ENCODE peak calls at places on chromosomes 5 and 9, in eight cellular contexts. C, I, R, X, Z, M, K and V are unnamed samples.

GRCh38 chr9:101626295-101626694 is 31.5 kb upstream of the PPP3R2 start:
- DNase-seq in C (no peak), I (no peak), R (no peak), X (no peak), Z (no peak), M (no peak), K (no peak), V (no peak)

GRCh38 chr5:172325452-172325851 is 41.9 kb upstream of the UBTD2 start:
- DNase-seq in C (no peak), I (no peak), R (no peak), X (no peak), Z (no peak), M (no peak), K (no peak), V (no peak)

GRCh38 chr5:137669796-137670195 is 66.1 kb downstream of the KLHL3 start:
- DNase-seq in C (no peak), I (no peak), R (peak), X (no peak), Z (no peak), M (no peak), K (no peak), V (no peak)

GRCh38 chr5:104513194-104513602 is 950.6 kb upstream of the NUDT12 start:
- DNase-seq in C (no peak), I (no peak), R (peak), X (no peak), Z (no peak), M (no peak), K (no peak), V (peak)

GRCh38 chr5:66144799-66145390 is 795 bp downstream of the SREK1 start:
- DNase-seq in C (no peak), I (no peak), R (no peak), X (no peak), Z (no peak), M (no peak), K (no peak), V (no peak)

GRCh38 chr5:4879693-4880303 is 260.3 kb upstream of the ADAMTS16 start:
- DNase-seq in C (peak), I (peak), R (peak), X (peak), Z (peak), M (peak), K (peak), V (peak)

GRCh38 chr5:40052812-40053211 is 626.9 kb upstream of the PTGER4 start:
- DNase-seq in C (no peak), I (no peak), R (no peak), X (peak), Z (no peak), M (no peak), K (no peak), V (peak)

GRCh38 chr5:142958933-142959682 is 188.9 kb downstream of the ARHGAP26 start:
- DNase-seq in C (no peak), I (no peak), R (no peak), X (no peak), Z (no peak), M (peak), K (no peak), V (no peak)

GRCh38 chr9:102101723-102102122 is 363.3 kb upstream of the GRIN3A start:
- DNase-seq in C (no peak), I (no peak), R (peak), X (no peak), Z (no peak), M (no peak), K (no peak), V (peak)

GRCh38 chr5:122730037-122730436 is 44.8 kb upstream of the SNX2 start:
- DNase-seq in C (no peak), I (no peak), R (no peak), X (no peak), Z (no peak), M (no peak), K (no peak), V (no peak)

GRCh38 chr9:35349287-35349990 is 140.5 kb upstream of the RUSC2 start:
- DNase-seq in C (no peak), I (peak), R (no peak), X (no peak), Z (no peak), M (no peak), K (peak), V (no peak)

GRCh38 chr5:157464518-157465171 is 4.6 kb downstream of the NIPAL4 start:
- DNase-seq in C (peak), I (no peak), R (peak), X (peak), Z (peak), M (no peak), K (peak), V (peak)

GRCh38 chr9:127347831-127348699 is 48.9 kb upstream of the SLC2A8 start:
- DNase-seq in C (peak), I (no peak), R (peak), X (no peak), Z (no peak), M (peak), K (peak), V (peak)

GRCh38 chr5:16855475-16855874 is 80.6 kb downstream of the MYO10 start:
- DNase-seq in C (no peak), I (no peak), R (peak), X (no peak), Z (no peak), M (peak), K (peak), V (no peak)

GRCh38 chr9:97766092-97766491 is 69.0 kb upstream of the XPA start:
- DNase-seq in C (no peak), I (no peak), R (peak), X (no peak), Z (no peak), M (no peak), K (no peak), V (peak)

GRCh38 chr5:135135530-135136201 is 101.6 kb upstream of the PITX1 start:
- DNase-seq in C (no peak), I (no peak), R (peak), X (peak), Z (peak), M (no peak), K (peak), V (peak)

GRCh38 chr9:79976501-79977444 is 405.0 kb downstream of the TLE4 start:
- DNase-seq in C (no peak), I (no peak), R (peak), X (no peak), Z (no peak), M (no peak), K (no peak), V (no peak)

GRCh38 chr9:4228606-4229005 is 71.3 kb downstream of the GLIS3 start:
- DNase-seq in C (peak), I (no peak), R (peak), X (peak), Z (no peak), M (no peak), K (no peak), V (peak)

GRCh38 chr9:76403352-76403751 is 9.1 kb upstream of the RFK start:
- DNase-seq in C (peak), I (no peak), R (peak), X (no peak), Z (no peak), M (no peak), K (peak), V (peak)

GRCh38 chr5:109247943-109248342 is 161.8 kb downstream of the PJA2 start:
- DNase-seq in C (peak), I (no peak), R (no peak), X (no peak), Z (no peak), M (no peak), K (no peak), V (no peak)

GRCh38 chr5:76813982-76814562 is 4.8 kb upstream of the F2RL1 start:
- DNase-seq in C (no peak), I (no peak), R (peak), X (no peak), Z (no peak), M (no peak), K (no peak), V (peak)

GRCh38 chr5:92544567-92544966 is 1036.5 kb downstream of the NR2F1-AS1 start:
- DNase-seq in C (no peak), I (no peak), R (peak), X (no peak), Z (no peak), M (no peak), K (no peak), V (no peak)

GRCh38 chr5:55222061-55222818 is 4.9 kb downstream of the MCIDAS start:
- DNase-seq in C (no peak), I (no peak), R (no peak), X (no peak), Z (no peak), M (no peak), K (no peak), V (no peak)

GRCh38 chr5:134252671-134253070 is 26.8 kb upstream of the PPP2CA start:
- DNase-seq in C (no peak), I (no peak), R (peak), X (no peak), Z (no peak), M (no peak), K (peak), V (peak)

GRCh38 chr9:89774971-89775370 is 170.2 kb downstream of the GADD45G start:
- DNase-seq in C (no peak), I (no peak), R (no peak), X (no peak), Z (no peak), M (no peak), K (no peak), V (no peak)

GRCh38 chr5:89996892-89997291 is 412.7 kb downstream of the CETN3 start:
- DNase-seq in C (no peak), I (no peak), R (no peak), X (peak), Z (no peak), M (no peak), K (no peak), V (no peak)

GRCh38 chr5:122704247-122705036 is 70.4 kb upstream of the SNX2 start:
- DNase-seq in C (peak), I (no peak), R (peak), X (no peak), Z (no peak), M (no peak), K (no peak), V (peak)

GRCh38 chr9:109166771-109167601 is at the start of gene FRRS1L:
- DNase-seq in C (no peak), I (no peak), R (no peak), X (no peak), Z (no peak), M (no peak), K (no peak), V (no peak)

GRCh38 chr9:122418016-122418415 is 47.2 kb downstream of the PTGS1 start:
- DNase-seq in C (no peak), I (no peak), R (no peak), X (no peak), Z (no peak), M (no peak), K (no peak), V (peak)

GRCh38 chr9:127458921-127459320 is 7.6 kb downstream of the LRSAM1 start:
- DNase-seq in C (no peak), I (no peak), R (no peak), X (no peak), Z (no peak), M (no peak), K (no peak), V (no peak)

GRCh38 chr5:151027961-151028479 is 7.6 kb downstream of the GPX3 start:
- DNase-seq in C (no peak), I (no peak), R (no peak), X (no peak), Z (no peak), M (no peak), K (no peak), V (no peak)

GRCh38 chr5:137478043-137478442 is 21.1 kb downstream of the SPOCK1 start:
- DNase-seq in C (no peak), I (no peak), R (no peak), X (no peak), Z (no peak), M (no peak), K (no peak), V (no peak)

GRCh38 chr9:121842612-121842978 is 191.2 kb downstream of the DAB2IP start:
- DNase-seq in C (no peak), I (no peak), R (peak), X (no peak), Z (no peak), M (no peak), K (no peak), V (peak)

GRCh38 chr9:81827616-81828296 is 100.5 kb upstream of the SPATA31D4 start:
- DNase-seq in C (peak), I (no peak), R (no peak), X (no peak), Z (no peak), M (no peak), K (no peak), V (no peak)

GRCh38 chr5:172624996-172625939 is 15.8 kb upstream of the NEURL1B start:
- DNase-seq in C (no peak), I (peak), R (no peak), X (no peak), Z (peak), M (no peak), K (no peak), V (no peak)

GRCh38 chr5:81517462-81517861 is 123.5 kb upstream of the ACOT12 start:
- DNase-seq in C (no peak), I (no peak), R (peak), X (no peak), Z (no peak), M (no peak), K (no peak), V (peak)

GRCh38 chr5:180154821-180155220 is 54.2 kb downstream of the RASGEF1C start:
- DNase-seq in C (no peak), I (no peak), R (no peak), X (peak), Z (no peak), M (no peak), K (no peak), V (no peak)
- H3K4me3 ChIP-seq in C (no peak), I (no peak), R (no peak), X (no peak), Z (no peak), M (no peak), K (no peak), V (no peak)

GRCh38 chr9:130299785-130300615 is 34.4 kb downstream of the HMCN2 start:
- DNase-seq in C (no peak), I (no peak), R (peak), X (no peak), Z (no peak), M (no peak), K (no peak), V (no peak)
- TF ChIP-seq CTCF in C (no peak), I (no peak), R (no peak), X (no peak), Z (no peak), M (no peak), K (no peak), V (no peak)

GRCh38 chr5:96808868-96809558 is 1.3 kb upstream of the ERAP1 start:
- DNase-seq in C (no peak), I (no peak), R (no peak), X (no peak), Z (no peak), M (no peak), K (no peak), V (no peak)
- H3K4me3 ChIP-seq in C (peak), I (peak), R (no peak), X (no peak), Z (peak), M (no peak), K (no peak), V (no peak)

GRCh38 chr5:78568212-78568611 is 80.4 kb downstream of the LHFPL2 start:
- DNase-seq in C (no peak), I (no peak), R (no peak), X (no peak), Z (no peak), M (no peak), K (no peak), V (no peak)

GRCh38 chr5:78573318-78573717 is 75.3 kb downstream of the LHFPL2 start:
- DNase-seq in C (peak), I (no peak), R (no peak), X (no peak), Z (no peak), M (no peak), K (no peak), V (no peak)

GRCh38 chr5:78569441-78569840 is 79.1 kb downstream of the LHFPL2 start:
- DNase-seq in C (no peak), I (peak), R (peak), X (no peak), Z (peak), M (peak), K (peak), V (peak)

GRCh38 chr5:78568676-78569075 is 79.9 kb downstream of the LHFPL2 start:
- DNase-seq in C (no peak), I (no peak), R (no peak), X (no peak), Z (no peak), M (no peak), K (no peak), V (no peak)

GRCh38 chr5:78570646-78571045 is 77.9 kb downstream of the LHFPL2 start:
- DNase-seq in C (no peak), I (no peak), R (no peak), X (no peak), Z (no peak), M (no peak), K (no peak), V (no peak)
- TF ChIP-seq CTCF in C (no peak), I (no peak), R (no peak), X (no peak), Z (no peak), M (no peak), K (no peak), V (no peak)

GRCh38 chr9:114385412-114386181 is 2.2 kb downstream of the AKNA start:
- DNase-seq in C (peak), I (peak), R (peak), X (peak), Z (peak), M (peak), K (peak), V (peak)
- H3K4me3 ChIP-seq in C (peak), I (peak), R (no peak), X (peak), Z (peak), M (no peak), K (no peak), V (no peak)

GRCh38 chr5:176813587-176814312 is 3.4 kb downstream of the UNC5A start:
- DNase-seq in C (no peak), I (no peak), R (no peak), X (no peak), Z (no peak), M (no peak), K (no peak), V (no peak)
- TF ChIP-seq CTCF in C (no peak), I (no peak), R (no peak), X (no peak), Z (no peak), M (no peak), K (no peak), V (no peak)

GRCh38 chr5:13552361-13552760 is 392.1 kb downstream of the DNAH5 start:
- DNase-seq in C (no peak), I (no peak), R (no peak), X (no peak), Z (no peak), M (no peak), K (no peak), V (no peak)
- H3K4me3 ChIP-seq in C (no peak), I (no peak), R (no peak), X (no peak), Z (no peak), M (no peak), K (no peak), V (no peak)

GRCh38 chr5:177607452-177608192 is 7.7 kb downstream of the B4GALT7 start:
- DNase-seq in C (peak), I (peak), R (peak), X (peak), Z (peak), M (peak), K (peak), V (peak)
- TF ChIP-seq CTCF in C (peak), I (peak), R (peak), X (peak), Z (peak), M (peak), K (peak), V (peak)

GRCh38 chr9:16813838-16814237 is 56.6 kb downstream of the BNC2 start:
- DNase-seq in C (no peak), I (no peak), R (no peak), X (no peak), Z (no peak), M (no peak), K (no peak), V (no peak)

GRCh38 chr9:16815042-16815441 is 55.4 kb downstream of the BNC2 start:
- DNase-seq in C (no peak), I (no peak), R (no peak), X (no peak), Z (no peak), M (no peak), K (no peak), V (no peak)

GRCh38 chr9:16816006-16816405 is 54.5 kb downstream of the BNC2 start:
- DNase-seq in C (no peak), I (no peak), R (no peak), X (no peak), Z (no peak), M (no peak), K (no peak), V (no peak)

GRCh38 chr9:16809912-16810610 is 60.4 kb downstream of the BNC2 start:
- DNase-seq in C (no peak), I (no peak), R (no peak), X (no peak), Z (no peak), M (no peak), K (no peak), V (peak)

GRCh38 chr9:16811987-16812685 is 58.3 kb downstream of the BNC2 start:
- DNase-seq in C (no peak), I (no peak), R (no peak), X (no peak), Z (no peak), M (no peak), K (no peak), V (no peak)
- H3K4me3 ChIP-seq in C (no peak), I (no peak), R (no peak), X (no peak), Z (no peak), M (no peak), K (no peak), V (no peak)